ENCODE peak calls at places on chromosome 14, in eight cellular contexts. One of them, this sample, is unnamed.

GRCh38 chr14:20682127-20682434 is 2.3 kb upstream of the RNASE4 start:
- DNase-seq in WERI-Rb-1: no peak
- DNase-seq in breast epithelium: no peak
- DNase-seq in A549: no peak
- DNase-seq in AG04450: no peak
- DNase-seq in psoas muscle: no peak
- DNase-seq in Panc1: no peak
- DNase-seq in IMR-90: no peak
- DNase-seq in this sample: no peak

GRCh38 chr14:94689218-94689984 is 77.2 kb downstream of the SERPINA3 start:
- DNase-seq in WERI-Rb-1: peak
- DNase-seq in breast epithelium: peak
- DNase-seq in A549: peak
- DNase-seq in AG04450: no peak
- DNase-seq in psoas muscle: peak
- DNase-seq in Panc1: no peak
- DNase-seq in IMR-90: peak
- DNase-seq in this sample: no peak

GRCh38 chr14:79997509-79998210 is 213.6 kb downstream of the DIO2 start:
- DNase-seq in WERI-Rb-1: no peak
- DNase-seq in breast epithelium: no peak
- DNase-seq in A549: no peak
- DNase-seq in AG04450: no peak
- DNase-seq in psoas muscle: no peak
- DNase-seq in Panc1: no peak
- DNase-seq in IMR-90: no peak
- DNase-seq in this sample: no peak

GRCh38 chr14:70514168-70515069 is 20.4 kb downstream of the ADAM20 start:
- DNase-seq in WERI-Rb-1: no peak
- DNase-seq in breast epithelium: no peak
- DNase-seq in A549: no peak
- DNase-seq in AG04450: no peak
- DNase-seq in psoas muscle: no peak
- DNase-seq in Panc1: no peak
- DNase-seq in IMR-90: no peak
- DNase-seq in this sample: no peak

GRCh38 chr14:35419429-35419841 is 14.9 kb upstream of the NFKBIA start:
- DNase-seq in WERI-Rb-1: no peak
- DNase-seq in breast epithelium: no peak
- DNase-seq in A549: no peak
- DNase-seq in AG04450: no peak
- DNase-seq in psoas muscle: no peak
- DNase-seq in Panc1: no peak
- DNase-seq in IMR-90: no peak
- DNase-seq in this sample: no peak

GRCh38 chr14:100384819-100385813 is 62.0 kb downstream of the SLC25A47 start:
- DNase-seq in WERI-Rb-1: no peak
- DNase-seq in breast epithelium: no peak
- DNase-seq in A549: peak
- DNase-seq in AG04450: no peak
- DNase-seq in psoas muscle: no peak
- DNase-seq in Panc1: no peak
- DNase-seq in IMR-90: peak
- DNase-seq in this sample: peak

GRCh38 chr14:50745401-50746058 is 77.4 kb upstream of the SAV1 start:
- DNase-seq in WERI-Rb-1: no peak
- DNase-seq in breast epithelium: no peak
- DNase-seq in A549: no peak
- DNase-seq in AG04450: no peak
- DNase-seq in psoas muscle: no peak
- DNase-seq in Panc1: no peak
- DNase-seq in IMR-90: no peak
- DNase-seq in this sample: no peak

GRCh38 chr14:68408680-68409079 is 384.2 kb downstream of the ZFP36L1 start:
- DNase-seq in WERI-Rb-1: no peak
- DNase-seq in breast epithelium: no peak
- DNase-seq in A549: no peak
- DNase-seq in AG04450: no peak
- DNase-seq in psoas muscle: no peak
- DNase-seq in Panc1: no peak
- DNase-seq in IMR-90: peak
- DNase-seq in this sample: no peak

GRCh38 chr14:95796846-95797245 is 79.8 kb upstream of the TUNAR start:
- DNase-seq in WERI-Rb-1: no peak
- DNase-seq in breast epithelium: no peak
- DNase-seq in A549: no peak
- DNase-seq in AG04450: no peak
- DNase-seq in psoas muscle: no peak
- DNase-seq in Panc1: no peak
- DNase-seq in IMR-90: no peak
- DNase-seq in this sample: no peak

GRCh38 chr14:91229743-91230200 is 14.7 kb downstream of the GPR68 start:
- DNase-seq in WERI-Rb-1: no peak
- DNase-seq in breast epithelium: no peak
- DNase-seq in A549: no peak
- DNase-seq in AG04450: no peak
- DNase-seq in psoas muscle: no peak
- DNase-seq in Panc1: no peak
- DNase-seq in IMR-90: peak
- DNase-seq in this sample: no peak

GRCh38 chr14:93788557-93789365 is 476 bp upstream of the PRIMA1 start:
- DNase-seq in WERI-Rb-1: peak
- DNase-seq in breast epithelium: no peak
- DNase-seq in A549: peak
- DNase-seq in AG04450: no peak
- DNase-seq in psoas muscle: peak
- DNase-seq in Panc1: no peak
- DNase-seq in IMR-90: no peak
- DNase-seq in this sample: no peak

GRCh38 chr14:89973234-89973823 is 17.6 kb downstream of the TDP1 start:
- DNase-seq in WERI-Rb-1: peak
- DNase-seq in breast epithelium: no peak
- DNase-seq in A549: peak
- DNase-seq in AG04450: peak
- DNase-seq in psoas muscle: peak
- DNase-seq in Panc1: peak
- DNase-seq in IMR-90: peak
- DNase-seq in this sample: peak

GRCh38 chr14:88831285-88831684 is 6.8 kb downstream of the TTC8 start:
- DNase-seq in WERI-Rb-1: no peak
- DNase-seq in breast epithelium: no peak
- DNase-seq in A549: no peak
- DNase-seq in AG04450: no peak
- DNase-seq in psoas muscle: no peak
- DNase-seq in Panc1: no peak
- DNase-seq in IMR-90: peak
- DNase-seq in this sample: no peak

GRCh38 chr14:49986344-49987014 is 93.6 kb downstream of the ARF6 start:
- DNase-seq in WERI-Rb-1: no peak
- DNase-seq in breast epithelium: no peak
- DNase-seq in A549: no peak
- DNase-seq in AG04450: no peak
- DNase-seq in psoas muscle: no peak
- DNase-seq in Panc1: no peak
- DNase-seq in IMR-90: peak
- DNase-seq in this sample: no peak

GRCh38 chr14:89845346-89845745 is 109.2 kb downstream of the EFCAB11 start:
- DNase-seq in WERI-Rb-1: no peak
- DNase-seq in breast epithelium: no peak
- DNase-seq in A549: peak
- DNase-seq in AG04450: peak
- DNase-seq in psoas muscle: no peak
- DNase-seq in Panc1: no peak
- DNase-seq in IMR-90: peak
- DNase-seq in this sample: no peak

GRCh38 chr14:93219103-93219726 is 12.2 kb downstream of the UBR7 start:
- DNase-seq in WERI-Rb-1: peak
- DNase-seq in breast epithelium: no peak
- DNase-seq in A549: peak
- DNase-seq in AG04450: no peak
- DNase-seq in psoas muscle: no peak
- DNase-seq in Panc1: no peak
- DNase-seq in IMR-90: peak
- DNase-seq in this sample: peak

GRCh38 chr14:69259531-69260245 is at the start of gene GALNT16:
- DNase-seq in WERI-Rb-1: peak
- DNase-seq in breast epithelium: no peak
- DNase-seq in A549: peak
- DNase-seq in AG04450: no peak
- DNase-seq in psoas muscle: peak
- DNase-seq in Panc1: no peak
- DNase-seq in IMR-90: peak
- DNase-seq in this sample: no peak

GRCh38 chr14:82438416-82438815 is 904.8 kb upstream of the SEL1L start:
- DNase-seq in WERI-Rb-1: no peak
- DNase-seq in breast epithelium: no peak
- DNase-seq in A549: no peak
- DNase-seq in AG04450: no peak
- DNase-seq in psoas muscle: no peak
- DNase-seq in Panc1: no peak
- DNase-seq in IMR-90: no peak
- DNase-seq in this sample: no peak

GRCh38 chr14:82431031-82431430 is 897.4 kb upstream of the SEL1L start:
- DNase-seq in WERI-Rb-1: no peak
- DNase-seq in breast epithelium: no peak
- DNase-seq in A549: no peak
- DNase-seq in AG04450: no peak
- DNase-seq in psoas muscle: no peak
- DNase-seq in Panc1: no peak
- DNase-seq in IMR-90: no peak
- DNase-seq in this sample: no peak

DNA sequence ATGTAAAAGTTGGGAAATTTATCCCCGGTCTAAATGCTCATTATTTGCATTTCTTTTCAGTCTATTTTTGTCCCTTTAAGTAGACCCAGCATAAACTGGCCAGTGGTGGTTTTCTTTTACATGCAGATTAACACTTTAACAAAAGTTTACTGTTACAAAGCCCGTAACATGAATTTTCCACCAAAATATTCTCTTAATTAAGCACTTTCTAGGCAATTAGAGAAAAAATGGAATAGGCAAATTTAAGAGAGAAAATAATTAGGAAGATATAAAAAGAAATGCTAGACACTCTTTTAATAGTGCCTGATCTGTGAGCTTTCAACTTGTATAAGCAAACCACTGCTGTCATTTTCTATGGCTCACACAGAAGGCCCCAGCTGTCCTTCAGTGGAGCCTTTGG is 898.9 kb upstream of the SEL1L start:
- DNase-seq in WERI-Rb-1: no peak
- DNase-seq in breast epithelium: no peak
- DNase-seq in A549: no peak
- DNase-seq in AG04450: no peak
- DNase-seq in psoas muscle: no peak
- DNase-seq in Panc1: no peak
- DNase-seq in IMR-90: no peak
- DNase-seq in this sample: no peak
- H3K27ac ChIP-seq in WERI-Rb-1: no peak
- H3K27ac ChIP-seq in breast epithelium: no peak
- H3K27ac ChIP-seq in A549: no peak
- H3K27ac ChIP-seq in AG04450: no peak
- H3K27ac ChIP-seq in psoas muscle: no peak
- H3K27ac ChIP-seq in Panc1: no peak
- H3K27ac ChIP-seq in IMR-90: no peak
- H3K27ac ChIP-seq in this sample: no peak

DNA sequence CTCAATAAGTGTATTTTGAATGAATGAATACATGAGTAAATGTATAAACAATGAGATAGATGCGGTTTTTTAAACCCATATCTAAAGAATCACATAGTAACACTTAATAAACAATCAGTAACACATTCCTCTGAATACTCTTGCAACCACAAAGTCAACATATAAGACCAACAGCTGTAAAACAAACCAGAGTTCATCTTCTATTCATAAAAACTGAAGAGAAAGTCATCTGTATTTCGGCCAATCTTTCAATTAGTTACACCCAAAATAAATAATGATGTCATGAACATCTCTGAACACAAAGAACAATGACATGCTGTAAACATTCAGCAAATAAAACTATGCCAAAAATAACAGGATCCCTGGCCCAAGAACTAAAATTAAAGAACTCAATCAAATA is 47.2 kb downstream of the ARMH4 start:
- DNase-seq in WERI-Rb-1: no peak
- DNase-seq in breast epithelium: no peak
- DNase-seq in A549: no peak
- DNase-seq in AG04450: peak
- DNase-seq in psoas muscle: no peak
- DNase-seq in Panc1: no peak
- DNase-seq in IMR-90: peak
- DNase-seq in this sample: no peak
- H3K27ac ChIP-seq in WERI-Rb-1: no peak
- H3K27ac ChIP-seq in breast epithelium: no peak
- H3K27ac ChIP-seq in A549: no peak
- H3K27ac ChIP-seq in AG04450: no peak
- H3K27ac ChIP-seq in psoas muscle: no peak
- H3K27ac ChIP-seq in Panc1: no peak
- H3K27ac ChIP-seq in IMR-90: no peak
- H3K27ac ChIP-seq in this sample: no peak

GRCh38 chr14:101926620-101927019 is 37.8 kb upstream of the DYNC1H1 start:
- DNase-seq in WERI-Rb-1: no peak
- DNase-seq in breast epithelium: no peak
- DNase-seq in A549: no peak
- DNase-seq in AG04450: no peak
- DNase-seq in psoas muscle: no peak
- DNase-seq in Panc1: no peak
- DNase-seq in IMR-90: no peak
- DNase-seq in this sample: no peak

GRCh38 chr14:101929096-101929495 is 35.3 kb upstream of the DYNC1H1 start:
- DNase-seq in WERI-Rb-1: no peak
- DNase-seq in breast epithelium: no peak
- DNase-seq in A549: no peak
- DNase-seq in AG04450: no peak
- DNase-seq in psoas muscle: no peak
- DNase-seq in Panc1: no peak
- DNase-seq in IMR-90: no peak
- DNase-seq in this sample: no peak

GRCh38 chr14:101928415-101928841 is 35.9 kb upstream of the DYNC1H1 start:
- DNase-seq in WERI-Rb-1: no peak
- DNase-seq in breast epithelium: no peak
- DNase-seq in A549: no peak
- DNase-seq in AG04450: no peak
- DNase-seq in psoas muscle: no peak
- DNase-seq in Panc1: no peak
- DNase-seq in IMR-90: no peak
- DNase-seq in this sample: no peak

GRCh38 chr14:101926085-101926484 is 38.3 kb upstream of the DYNC1H1 start:
- DNase-seq in WERI-Rb-1: no peak
- DNase-seq in breast epithelium: no peak
- DNase-seq in A549: no peak
- DNase-seq in AG04450: no peak
- DNase-seq in psoas muscle: no peak
- DNase-seq in Panc1: no peak
- DNase-seq in IMR-90: no peak
- DNase-seq in this sample: no peak

GRCh38 chr14:101927859-101928258 is 36.5 kb upstream of the DYNC1H1 start:
- DNase-seq in WERI-Rb-1: no peak
- DNase-seq in breast epithelium: no peak
- DNase-seq in A549: no peak
- DNase-seq in AG04450: peak
- DNase-seq in psoas muscle: peak
- DNase-seq in Panc1: no peak
- DNase-seq in IMR-90: peak
- DNase-seq in this sample: no peak
- H3K27ac ChIP-seq in WERI-Rb-1: no peak
- H3K27ac ChIP-seq in breast epithelium: peak
- H3K27ac ChIP-seq in A549: no peak
- H3K27ac ChIP-seq in AG04450: no peak
- H3K27ac ChIP-seq in psoas muscle: peak
- H3K27ac ChIP-seq in Panc1: no peak
- H3K27ac ChIP-seq in IMR-90: no peak
- H3K27ac ChIP-seq in this sample: no peak

GRCh38 chr14:24080142-24080530 is 8.8 kb downstream of the CPNE6 start:
- DNase-seq in WERI-Rb-1: no peak
- DNase-seq in breast epithelium: no peak
- DNase-seq in A549: no peak
- DNase-seq in AG04450: no peak
- DNase-seq in psoas muscle: no peak
- DNase-seq in Panc1: no peak
- DNase-seq in IMR-90: no peak
- DNase-seq in this sample: no peak
- H3K27ac ChIP-seq in WERI-Rb-1: peak
- H3K27ac ChIP-seq in breast epithelium: no peak
- H3K27ac ChIP-seq in A549: peak
- H3K27ac ChIP-seq in AG04450: no peak
- H3K27ac ChIP-seq in psoas muscle: no peak
- H3K27ac ChIP-seq in Panc1: no peak
- H3K27ac ChIP-seq in IMR-90: no peak
- H3K27ac ChIP-seq in this sample: no peak

This sample was measured in SK-N-MC.